ENCODE peak calls at places on chromosomes 2 and 18, in seven cellular contexts. K, C, R, J, A, U and M are unnamed samples.
A peak's percentile ranks its signal among the peaks of the same experiment; 100 is the strongest.

GRCh38 chr18:75837316-75837715 is 409.8 kb upstream of the SMIM21 start:
- DNase-seq in K (no peak), C (no peak), R (no peak), J (no peak), A (no peak), U (no peak), M (no peak)

GRCh38 chr2:49002750-49003149 is 151.6 kb downstream of the FSHR start:
- DNase-seq in K (no peak), C (no peak), R (no peak), J (no peak), A (peak; percentile 18), U (no peak), M (no peak)

GRCh38 chr2:159010963-159011362 is 42.5 kb downstream of the TANC1 start:
- DNase-seq in K (no peak), C (no peak), R (no peak), J (peak; percentile 48), A (peak; percentile 57), U (no peak), M (no peak)

GRCh38 chr2:72289283-72289682 is 141.6 kb upstream of the CYP26B1 start:
- DNase-seq in K (no peak), C (no peak), R (no peak), J (no peak), A (no peak), U (no peak), M (no peak)

GRCh38 chr2:127174176-127174575 is 45.9 kb downstream of the CYP27C1 start:
- DNase-seq in K (no peak), C (no peak), R (no peak), J (no peak), A (peak; percentile 56), U (no peak), M (no peak)

GRCh38 chr2:148519013-148519412 is 125.5 kb upstream of the EPC2 start:
- DNase-seq in K (no peak), C (no peak), R (peak; percentile 26), J (no peak), A (no peak), U (no peak), M (no peak)

GRCh38 chr2:237438082-237438925 is 24.3 kb upstream of the COL6A3 start:
- DNase-seq in K (no peak), C (no peak), R (peak; percentile 82), J (no peak), A (no peak), U (no peak), M (no peak)

GRCh38 chr2:42327125-42327524 is 33.9 kb downstream of the COX7A2L start:
- DNase-seq in K (no peak), C (no peak), R (peak; percentile 18), J (peak; percentile 34), A (no peak), U (no peak), M (no peak)

GRCh38 chr2:143451622-143452021 is 322.4 kb downstream of the ARHGAP15 start:
- DNase-seq in K (no peak), C (no peak), R (peak; percentile 1), J (peak; percentile 31), A (peak; percentile 49), U (no peak), M (no peak)

GRCh38 chr2:71419976-71420375 is 33.4 kb upstream of the DYSF start:
- DNase-seq in K (no peak), C (no peak), R (no peak), J (no peak), A (no peak), U (no peak), M (no peak)

GRCh38 chr2:75155115-75155514 is 44.2 kb downstream of the TACR1 start:
- DNase-seq in K (no peak), C (no peak), R (no peak), J (no peak), A (no peak), U (no peak), M (no peak)

GRCh38 chr18:21270453-21270852 is 28.4 kb downstream of the GREB1L start:
- DNase-seq in K (no peak), C (no peak), R (no peak), J (peak; percentile 71), A (no peak), U (no peak), M (no peak)

GRCh38 chr2:161992526-161992925 is 81.5 kb downstream of the DPP4 start:
- DNase-seq in K (no peak), C (no peak), R (no peak), J (no peak), A (no peak), U (no peak), M (no peak)

GRCh38 chr18:27780061-27780740 is 396.7 kb downstream of the CDH2 start:
- DNase-seq in K (no peak), C (no peak), R (no peak), J (no peak), A (peak; percentile 8), U (no peak), M (no peak)

GRCh38 chr2:54228945-54229344 is 27.1 kb downstream of the TSPYL6 start:
- DNase-seq in K (no peak), C (peak; percentile 37), R (no peak), J (no peak), A (no peak), U (peak; percentile 51), M (peak; percentile 69)

GRCh38 chr18:48803951-48804855 is 146.6 kb downstream of the SMAD7 start:
- DNase-seq in K (no peak), C (peak; percentile 31), R (no peak), J (no peak), A (no peak), U (peak; percentile 39), M (peak; percentile 82)

GRCh38 chr2:186827426-186827825 is 21.5 kb downstream of the ZSWIM2 start:
- DNase-seq in K (no peak), C (no peak), R (no peak), J (no peak), A (no peak), U (no peak), M (no peak)

GRCh38 chr18:26089247-26090129 is 925 bp downstream of the SS18 start:
- DNase-seq in K (no peak), C (no peak), R (no peak), J (peak; percentile 40), A (peak; percentile 46), U (no peak), M (no peak)

GRCh38 chr2:235877271-235877670 is 290.9 kb downstream of the GBX2 start:
- DNase-seq in K (no peak), C (no peak), R (no peak), J (no peak), A (no peak), U (no peak), M (no peak)